ENCODE peak calls at places on chromosomes 1 and 21, in eight cellular contexts. A is prostate gland, G is endothelial cell of umbilical vein, X is suprapubic skin, D is breast epithelium, W is sigmoid colon, V is GM23338, C is HCT116. N is an unnamed sample. For H3K36me3, the result is how much of the 10 kb centered on the place peaks cover.

GRCh38 chr21:26826801-26827200 is 18.4 kb downstream of the ADAMTS1 start:
- DNase-seq in D (no peak), V (no peak), X (no peak), C (no peak), G (no peak), A (no peak), W (no peak), N (no peak)

GRCh38 chr21:37737497-37737896 is 178.8 kb downstream of the KCNJ6 start:
- DNase-seq in X (no peak), V (no peak), C (no peak), G (no peak), D (no peak), A (no peak), W (no peak), N (no peak)

GRCh38 chr1:205313681-205314308 is 7.8 kb downstream of the NUAK2 start:
- DNase-seq in D (no peak), A (peak), C (no peak), V (peak), G (peak), W (no peak), X (no peak), N (peak)

GRCh38 chr1:200306954-200307754 is 102.7 kb downstream of the ZNF281 start:
- DNase-seq in W (no peak), V (peak), G (peak), A (no peak), D (no peak), C (peak), X (no peak), N (no peak)

GRCh38 chr1:41246568-41246967 is 4.5 kb upstream of the SCMH1 start:
- DNase-seq in C (no peak), G (no peak), V (no peak), D (no peak), A (no peak), X (no peak), W (no peak), N (no peak)

GRCh38 chr1:153963030-153963849 is at the start of gene SLC39A1:
- DNase-seq in W (peak), A (peak), G (peak), X (peak), D (peak), C (peak), V (peak), N (peak)

GRCh38 chr21:34640858-34641257 is 25.9 kb upstream of the RCAN1 start:
- DNase-seq in V (no peak), X (no peak), D (no peak), W (no peak), C (no peak), A (no peak), G (peak), N (no peak)

GRCh38 chr1:15323351-15323988 is 76.4 kb downstream of the FHAD1 start:
- DNase-seq in W (peak), D (peak), V (peak), A (peak), G (peak), X (peak), C (peak), N (peak)

GRCh38 chr1:67632811-67633478 is 52.1 kb upstream of the GADD45A start:
- DNase-seq in X (no peak), G (no peak), A (no peak), C (no peak), D (no peak), W (no peak), V (no peak), N (no peak)

GRCh38 chr1:156852414-156852874 is 6.5 kb downstream of the INSRR start:
- DNase-seq in X (no peak), G (no peak), C (no peak), W (peak), A (peak), V (no peak), D (peak), N (no peak)

GRCh38 chr1:9960705-9961562 is 17.7 kb downstream of the NMNAT1 start:
- DNase-seq in C (no peak), A (no peak), V (peak), X (no peak), W (no peak), G (no peak), D (no peak), N (no peak)

GRCh38 chr1:75471245-75471644 is 139.7 kb downstream of the SLC44A5 start:
- DNase-seq in A (no peak), W (no peak), D (no peak), C (no peak), V (peak), X (no peak), G (no peak), N (no peak)

GRCh38 chr1:77509898-77510297 is 172.6 kb downstream of the ZZZ3 start:
- DNase-seq in A (no peak), X (no peak), V (no peak), C (no peak), D (no peak), W (no peak), G (no peak), N (no peak)

GRCh38 chr1:201275266-201275666 is 8.0 kb upstream of the PKP1 start:
- DNase-seq in W (no peak), V (no peak), G (no peak), X (no peak), C (peak), A (peak), D (peak), N (no peak)

GRCh38 chr1:157040802-157041201 is 4.7 kb downstream of the ARHGEF11 start:
- DNase-seq in X (no peak), V (no peak), D (no peak), A (no peak), W (no peak), G (peak), C (no peak), N (no peak)

GRCh38 chr1:196535727-196536126 is 72.5 kb downstream of the KCNT2 start:
- DNase-seq in A (no peak), C (peak), X (no peak), G (no peak), D (no peak), V (peak), W (no peak), N (peak)

GRCh38 chr1:6813165-6813564 is 27.9 kb downstream of the CAMTA1 start:
- DNase-seq in X (no peak), C (no peak), D (no peak), W (no peak), A (no peak), V (no peak), G (no peak), N (no peak)

GRCh38 chr1:158933621-158934020 is 2.3 kb downstream of the PYHIN1 start:
- DNase-seq in A (no peak), V (no peak), G (no peak), D (no peak), X (no peak), W (no peak), C (no peak), N (no peak)

GRCh38 chr1:222654849-222655248 is 37.0 kb downstream of the MIA3 start:
- DNase-seq in X (no peak), D (no peak), V (no peak), C (no peak), A (no peak), G (peak), W (no peak), N (peak)

GRCh38 chr21:46125846-46126301 is 28.0 kb downstream of the COL6A2 start:
- DNase-seq in W (peak), G (no peak), D (no peak), C (no peak), V (no peak), A (no peak), X (peak), N (no peak)

GRCh38 chr21:46127239-46128105 is 27.9 kb downstream of the FTCD start:
- DNase-seq in V (no peak), X (peak), D (no peak), W (peak), A (no peak), G (no peak), C (no peak), N (peak)

GRCh38 chr21:46124926-46125845 is 27.3 kb downstream of the COL6A2 start:
- DNase-seq in C (no peak), G (no peak), V (no peak), A (no peak), W (peak), D (no peak), X (peak), N (peak)

GRCh38 chr21:46128106-46128982 is 27.0 kb downstream of the FTCD start:
- DNase-seq in G (no peak), V (no peak), D (no peak), X (peak), A (no peak), C (no peak), W (peak), N (peak)

DNA sequence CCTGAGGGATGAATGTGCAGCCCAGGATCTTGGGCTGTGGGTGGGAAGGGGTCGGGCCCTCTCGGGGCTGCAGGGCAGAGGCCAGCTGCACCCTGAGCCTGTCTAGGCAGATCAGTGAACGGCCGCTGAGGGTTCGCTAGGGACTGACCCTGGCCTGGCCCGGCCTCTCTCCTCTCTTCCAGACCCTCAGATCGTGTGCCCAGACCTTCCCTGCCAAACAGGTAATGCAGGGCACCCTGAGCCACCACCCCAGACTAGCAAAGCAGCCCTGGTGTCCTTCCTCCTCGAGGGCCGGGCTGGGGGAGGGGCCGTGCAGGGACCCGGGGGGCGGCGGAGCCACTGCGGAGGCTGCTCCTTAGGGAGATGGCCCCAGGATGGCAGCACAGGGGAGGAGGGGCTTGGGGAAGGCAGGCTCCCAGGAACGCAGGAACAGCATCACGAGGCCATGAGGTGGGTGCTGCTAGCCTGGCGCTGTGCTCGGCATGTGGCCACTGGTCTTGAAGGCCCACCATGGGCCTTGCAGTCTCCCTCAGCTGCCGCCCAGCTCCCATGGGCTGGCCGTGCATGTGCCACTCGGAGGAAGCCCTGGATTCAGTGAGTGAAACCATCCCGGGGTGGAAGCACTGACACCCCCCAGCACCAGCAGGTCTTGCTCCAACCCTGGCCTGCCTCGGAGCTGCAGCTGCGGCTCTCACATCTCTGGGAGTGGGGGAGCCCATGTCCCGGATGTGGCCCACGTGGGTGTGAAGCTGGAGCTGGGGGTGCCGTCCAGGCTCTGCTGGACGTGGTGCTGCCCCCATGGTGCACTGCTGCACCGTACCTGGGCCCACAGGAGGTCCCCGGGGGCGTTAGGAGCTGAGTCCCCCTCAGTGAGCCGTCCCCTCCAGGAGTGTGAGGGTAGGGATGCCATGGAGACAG is 28.7 kb downstream of the COL6A2 start:
- DNase-seq in A (no peak), X (peak), D (no peak), V (no peak), W (peak), C (no peak), G (no peak), N (peak)
- H3K36me3 ChIP-seq in A (under half), X (half or more), D (under half), V (under half), W (under half), C (under half), G (under half), N (under half)

GRCh38 chr21:17848228-17848627 is 29.1 kb upstream of the C21orf91 start:
- DNase-seq in V (no peak), X (no peak), W (peak), C (no peak), G (no peak), A (no peak), D (peak), N (no peak)
- TF ChIP-seq POLR2AphosphoS5 in V (no peak), X (no peak), W (no peak), C (no peak), G (no peak), A (no peak), D (no peak), N (no peak)

GRCh38 chr1:81921851-81922462 is 121.2 kb downstream of the ADGRL2 start:
- DNase-seq in G (no peak), V (no peak), D (no peak), A (no peak), C (no peak), X (no peak), W (no peak), N (no peak)
- H3K4me3 ChIP-seq in G (no peak), V (no peak), D (no peak), A (no peak), C (no peak), X (no peak), W (no peak), N (no peak)

GRCh38 chr1:119933397-119933796 is 37.1 kb upstream of the ADAM30 start:
- DNase-seq in W (no peak), V (no peak), X (no peak), C (no peak), G (no peak), D (no peak), A (no peak), N (no peak)
- H3K36me3 ChIP-seq in W (under half), V (under half), X (half or more), C (under half), G (under half), D (under half), A (under half), N (under half)

GRCh38 chr1:203327684-203328457 is 22.6 kb downstream of the BTG2 start:
- DNase-seq in X (no peak), C (no peak), A (peak), G (peak), W (no peak), V (no peak), D (no peak), N (no peak)
- TF ChIP-seq POLR2AphosphoS5 in X (peak), C (peak), A (peak), G (no peak), W (no peak), V (no peak), D (no peak), N (peak)

GRCh38 chr1:53735681-53736080 is 3.3 kb downstream of the GLIS1 start:
- DNase-seq in A (no peak), X (no peak), D (no peak), C (no peak), V (no peak), G (no peak), W (no peak), N (no peak)

GRCh38 chr1:53738205-53739108 is 507 bp downstream of the GLIS1 start:
- DNase-seq in V (peak), A (no peak), D (no peak), G (peak), X (no peak), W (no peak), C (no peak), N (no peak)

GRCh38 chr1:53739109-53739681 is at the start of gene GLIS1:
- DNase-seq in X (no peak), D (peak), W (peak), V (peak), A (peak), C (peak), G (peak), N (peak)

GRCh38 chr1:53736290-53736689 is 2.7 kb downstream of the GLIS1 start:
- DNase-seq in V (no peak), G (no peak), C (no peak), X (no peak), W (no peak), D (no peak), A (no peak), N (no peak)

GRCh38 chr1:53737648-53738204 is 1.2 kb downstream of the GLIS1 start:
- DNase-seq in G (peak), V (peak), X (no peak), W (no peak), A (no peak), C (no peak), D (no peak), N (no peak)
- H3K4me3 ChIP-seq in G (no peak), V (peak), X (peak), W (peak), A (peak), C (no peak), D (no peak), N (peak)

GRCh38 chr1:39564941-39565340 is 11.6 kb downstream of the PABPC4 start:
- DNase-seq in V (no peak), D (no peak), G (no peak), C (no peak), W (no peak), X (no peak), A (no peak), N (no peak)

GRCh38 chr1:39564340-39564739 is 12.2 kb downstream of the PABPC4 start:
- DNase-seq in V (no peak), W (no peak), C (no peak), G (no peak), X (no peak), A (no peak), D (no peak), N (no peak)

GRCh38 chr1:39563669-39564068 is 12.9 kb downstream of the PABPC4 start:
- DNase-seq in C (no peak), D (no peak), G (no peak), W (no peak), A (no peak), X (no peak), V (no peak), N (no peak)

GRCh38 chr1:39561321-39561720 is 15.3 kb downstream of the PABPC4 start:
- DNase-seq in X (no peak), G (no peak), D (no peak), W (no peak), A (no peak), V (no peak), C (no peak), N (no peak)

GRCh38 chr1:39562886-39563285 is 13.7 kb downstream of the PABPC4 start:
- DNase-seq in V (no peak), A (no peak), X (no peak), D (no peak), C (no peak), W (peak), G (no peak), N (no peak)
- H3K36me3 ChIP-seq in V (half or more), A (under half), X (half or more), D (under half), C (half or more), W (half or more), G (half or more), N (half or more)

GRCh38 chr1:8663090-8663802 is 154.2 kb downstream of the RERE start:
- DNase-seq in W (no peak), V (no peak), X (no peak), A (no peak), C (no peak), G (no peak), D (no peak), N (no peak)

GRCh38 chr1:8663915-8664331 is 153.5 kb downstream of the RERE start:
- DNase-seq in G (no peak), A (no peak), D (no peak), V (no peak), W (peak), X (no peak), C (no peak), N (no peak)

GRCh38 chr1:8661185-8662110 is 156.0 kb downstream of the RERE start:
- DNase-seq in G (peak), V (peak), A (no peak), D (no peak), X (no peak), C (no peak), W (peak), N (no peak)

GRCh38 chr1:8662380-8663072 is 154.9 kb downstream of the RERE start:
- DNase-seq in G (no peak), X (no peak), V (no peak), C (no peak), W (no peak), A (no peak), D (no peak), N (no peak)

GRCh38 chr1:8660455-8660854 is 157.0 kb downstream of the RERE start:
- DNase-seq in V (no peak), C (no peak), G (peak), A (peak), W (peak), X (no peak), D (no peak), N (no peak)
- TF ChIP-seq POLR2AphosphoS5 in V (no peak), C (no peak), G (no peak), A (no peak), W (no peak), X (no peak), D (no peak), N (peak)

DNA sequence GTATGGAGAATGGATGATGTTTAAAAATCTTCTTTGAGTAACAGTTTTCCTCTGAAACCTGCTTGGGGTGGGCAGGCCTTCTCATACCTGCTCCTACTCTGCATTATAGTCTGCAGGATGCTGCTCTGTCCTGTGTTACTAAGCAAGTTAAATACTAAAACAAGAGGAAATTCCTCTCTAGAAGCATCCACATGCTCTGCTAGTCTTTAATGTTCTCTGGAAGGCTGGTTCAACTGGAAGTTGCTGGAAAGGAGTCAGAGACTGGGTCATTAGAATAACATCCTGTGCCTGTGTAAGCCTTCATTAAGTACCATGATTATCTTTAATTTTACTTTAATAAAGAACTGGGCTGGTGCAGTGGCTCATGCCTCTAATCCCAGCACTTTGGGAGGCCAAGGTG is 5.8 kb downstream of the SELP start:
- DNase-seq in D (no peak), C (no peak), A (no peak), X (no peak), W (no peak), V (no peak), G (peak), N (no peak)
- H3K4me3 ChIP-seq in D (no peak), C (no peak), A (no peak), X (no peak), W (no peak), V (no peak), G (no peak), N (no peak)

GRCh38 chr1:21259316-21260076 is 30.8 kb downstream of the ECE1 start:
- DNase-seq in W (no peak), C (no peak), D (no peak), G (no peak), X (no peak), V (no peak), A (no peak), N (no peak)

GRCh38 chr1:21260405-21261129 is 29.7 kb downstream of the ECE1 start:
- DNase-seq in X (no peak), G (peak), D (no peak), C (no peak), V (no peak), A (no peak), W (no peak), N (no peak)

GRCh38 chr1:21257431-21258135 is 32.7 kb downstream of the ECE1 start:
- DNase-seq in C (no peak), G (no peak), A (peak), V (no peak), D (peak), W (no peak), X (no peak), N (no peak)

GRCh38 chr1:21256776-21257175 is 33.5 kb downstream of the ECE1 start:
- DNase-seq in A (no peak), G (no peak), X (no peak), W (no peak), C (no peak), D (no peak), V (no peak), N (no peak)

GRCh38 chr1:21258331-21259134 is 31.7 kb downstream of the ECE1 start:
- DNase-seq in X (no peak), D (no peak), C (no peak), G (no peak), A (no peak), W (no peak), V (no peak), N (no peak)
- H3K36me3 ChIP-seq in X (under half), D (under half), C (under half), G (under half), A (under half), W (under half), V (under half), N (half or more)